ENCODE peak calls at places on chromosomes 2 and 18, in ten cellular contexts. E, J, P, L, O, Q, X, Z, I and K are unnamed samples.

GRCh38 chr2:54770211-54770610 is 46.7 kb downstream of the EML6 start:
- DNase-seq in Q (no peak), O (no peak), L (no peak), Z (no peak), I (no peak), E (no peak), P (no peak), X (no peak), J (no peak), K (no peak)

GRCh38 chr18:58493516-58494253 is 135.2 kb downstream of the ALPK2 start:
- DNase-seq in E (peak), P (peak), J (peak), Z (peak), X (peak), O (peak), Q (peak), L (peak), I (peak), K (peak)

GRCh38 chr2:189751080-189751658 is 11.4 kb downstream of the OSGEPL1 start:
- DNase-seq in P (peak), O (peak), Z (no peak), Q (no peak), L (peak), J (no peak), E (no peak), I (no peak), X (peak), K (peak)

GRCh38 chr18:78506031-78506461 is 473.6 kb upstream of the SALL3 start:
- DNase-seq in I (no peak), O (no peak), L (no peak), J (no peak), E (no peak), Z (no peak), Q (peak), X (no peak), P (no peak), K (no peak)

GRCh38 chr18:598053-598665 is 1.4 kb downstream of the CLUL1 start:
- DNase-seq in X (no peak), Q (no peak), Z (no peak), E (no peak), L (no peak), O (no peak), P (no peak), J (no peak), I (no peak), K (no peak)

GRCh38 chr2:161415041-161415440 is 1.1 kb upstream of the TBR1 start:
- DNase-seq in J (peak), Z (no peak), P (no peak), Q (no peak), E (no peak), X (no peak), L (no peak), I (no peak), O (no peak), K (no peak)

GRCh38 chr2:231597627-231598026 is 5.0 kb downstream of the TEX44 start:
- DNase-seq in I (no peak), E (no peak), O (no peak), P (no peak), Z (no peak), J (no peak), Q (peak), X (no peak), L (no peak), K (no peak)

GRCh38 chr2:79327460-79327859 is 167.9 kb upstream of the REG3A start:
- DNase-seq in X (no peak), P (no peak), I (no peak), J (no peak), Q (no peak), L (no peak), O (no peak), E (no peak), Z (no peak), K (no peak)

GRCh38 chr2:179862898-179863458 is 1.6 kb upstream of the ZNF385B start:
- DNase-seq in J (no peak), X (no peak), Q (no peak), O (no peak), L (no peak), E (no peak), Z (no peak), I (no peak), P (no peak), K (no peak)

GRCh38 chr2:147502895-147503294 is 341.9 kb upstream of the ACVR2A start:
- DNase-seq in I (no peak), E (no peak), Q (no peak), O (no peak), L (no peak), P (no peak), J (no peak), X (no peak), Z (no peak), K (no peak)